ENCODE peak calls at places on chromosomes 4 and X, in four cellular contexts. P is AG09319; T is stomach; H is activated naive CD4-positive, alpha-beta T cell treated with anti-CD3 and anti-CD28 coated beads for 36 hours. Y is an unnamed sample.

GRCh38 chrX:47568656-47569295 is 7.8 kb downstream of the ARAF start:
- DNase-seq in T (no peak), P (no peak), H (peak), Y (no peak)

GRCh38 chr4:55781809-55782208 is 37.8 kb upstream of the EXOC1L start:
- DNase-seq in P (no peak), H (no peak), T (peak), Y (no peak)

GRCh38 chr4:161936625-161937133 is 227.1 kb downstream of the FSTL5 start:
- DNase-seq in P (peak), H (no peak), T (no peak), Y (peak)

GRCh38 chr4:170428929-170429328 is 339.2 kb upstream of the AADAT start:
- DNase-seq in T (no peak), H (no peak), P (no peak), Y (no peak)

GRCh38 chr4:159787901-159788300 is 685.0 kb downstream of the RAPGEF2 start:
- DNase-seq in H (no peak), P (no peak), T (no peak), Y (peak)

GRCh38 chr4:99886146-99886545 is 8.1 kb downstream of the LAMTOR3 start:
- DNase-seq in H (no peak), T (no peak), P (no peak), Y (peak)

GRCh38 chr4:53713767-53714166 is 122.5 kb upstream of the LNX1 start:
- DNase-seq in T (no peak), P (no peak), H (no peak), Y (no peak)

GRCh38 chrX:40772290-40772689 is 36.9 kb upstream of the MED14 start:
- DNase-seq in P (no peak), H (no peak), T (no peak), Y (no peak)

GRCh38 chrX:9278475-9279270 is 186.2 kb upstream of the TBL1X start:
- DNase-seq in P (peak), T (no peak), H (no peak), Y (peak)

GRCh38 chr4:952881-953573 is 20.3 kb downstream of the DGKQ start:
- DNase-seq in P (no peak), T (no peak), H (peak), Y (no peak)

GRCh38 chr4:37917388-37917787 is 26.5 kb downstream of the TBC1D1 start:
- DNase-seq in H (no peak), T (no peak), P (no peak), Y (no peak)

GRCh38 chr4:108619372-108620100 is 840 bp upstream of the RPL34 start:
- DNase-seq in H (peak), T (no peak), P (no peak), Y (no peak)

Y was measured in myocyte.